ENCODE peak calls at places on chromosomes 11 and 22, in six cellular contexts. B, U, I, H, D and K are unnamed samples.

GRCh38 chr11:65334696-65335295 is 1.1 kb downstream of the DPF2 start:
- DNase-seq in B (no peak), U (no peak), I (no peak), H (no peak), D (no peak), K (no peak)

GRCh38 chr22:40212126-40212525 is 34.4 kb downstream of the TNRC6B start:
- DNase-seq in B (no peak), U (no peak), I (no peak), H (peak), D (no peak), K (no peak)

GRCh38 chr11:82004537-82005213 is 729.0 kb downstream of the FAM181B start:
- DNase-seq in B (no peak), U (no peak), I (no peak), H (no peak), D (no peak), K (no peak)

GRCh38 chr22:39946571-39947407 is 13.4 kb upstream of the TMA7B start:
- DNase-seq in B (no peak), U (no peak), I (no peak), H (no peak), D (no peak), K (no peak)

GRCh38 chr22:39725351-39726035 is 154.9 kb downstream of the CACNA1I start:
- DNase-seq in B (no peak), U (no peak), I (no peak), H (peak), D (no peak), K (no peak)

GRCh38 chr11:95232666-95233065 is 1.7 kb upstream of the SESN3 start:
- DNase-seq in B (no peak), U (no peak), I (peak), H (no peak), D (no peak), K (no peak)

GRCh38 chr11:72844356-72844755 is 30.1 kb downstream of the ATG16L2 start:
- DNase-seq in B (no peak), U (no peak), I (no peak), H (peak), D (no peak), K (no peak)

GRCh38 chr22:19873138-19873959 is 18.7 kb upstream of the GNB1L start:
- DNase-seq in B (no peak), U (no peak), I (no peak), H (no peak), D (peak), K (no peak)

GRCh38 chr11:78952188-78952587 is 377.5 kb upstream of the NARS2 start:
- DNase-seq in B (no peak), U (no peak), I (no peak), H (no peak), D (no peak), K (no peak)

GRCh38 chr11:126963603-126964353 is 36.8 kb downstream of the KIRREL3 start:
- DNase-seq in B (no peak), U (no peak), I (no peak), H (no peak), D (no peak), K (no peak)

GRCh38 chr11:14643697-14644395 is at the start of gene PDE3B:
- DNase-seq in B (peak), U (peak), I (peak), H (peak), D (peak), K (no peak)

GRCh38 chr11:96278039-96278897 is 64.7 kb downstream of the MAML2 start:
- DNase-seq in B (no peak), U (no peak), I (no peak), H (no peak), D (no peak), K (no peak)

GRCh38 chr11:66335531-66336233 is 552 bp downstream of the RIN1 start:
- DNase-seq in B (no peak), U (no peak), I (peak), H (peak), D (no peak), K (no peak)

GRCh38 chr22:31625661-31626426 is 36.2 kb downstream of the PISD start:
- DNase-seq in B (peak), U (no peak), I (peak), H (peak), D (peak), K (no peak)

GRCh38 chr22:28116261-28116673 is 197.2 kb upstream of the PITPNB start:
- DNase-seq in B (no peak), U (no peak), I (peak), H (peak), D (peak), K (peak)

GRCh38 chr22:17486313-17486712 is 77.0 kb upstream of the SLC25A18 start:
- DNase-seq in B (no peak), U (no peak), I (peak), H (no peak), D (no peak), K (no peak)

GRCh38 chr22:30445438-30445936 is 19.9 kb downstream of the MTFP1 start:
- DNase-seq in B (no peak), U (no peak), I (no peak), H (no peak), D (no peak), K (no peak)

GRCh38 chr11:33920838-33921613 is 29.1 kb upstream of the LMO2 start:
- DNase-seq in B (no peak), U (no peak), I (no peak), H (no peak), D (no peak), K (no peak)

GRCh38 chr11:57379732-57380131 is 1.2 kb downstream of the PRG3 start:
- DNase-seq in B (no peak), U (no peak), I (peak), H (peak), D (no peak), K (no peak)

GRCh38 chr11:8477680-8478079 is 116.3 kb downstream of the STK33 start:
- DNase-seq in B (no peak), U (no peak), I (no peak), H (no peak), D (no peak), K (no peak)

GRCh38 chr11:134411887-134412507 is at the start of gene B3GAT1:
- DNase-seq in B (no peak), U (no peak), I (peak), H (peak), D (no peak), K (no peak)

GRCh38 chr11:119496453-119496852 is 73.5 kb upstream of the THY1 start:
- DNase-seq in B (no peak), U (no peak), I (no peak), H (no peak), D (no peak), K (no peak)

GRCh38 chr22:25187469-25187868 is 12.2 kb upstream of the CRYBB3 start:
- DNase-seq in B (no peak), U (no peak), I (no peak), H (no peak), D (no peak), K (no peak)

GRCh38 chr11:82718307-82718706 is 15.4 kb downstream of the FAM181B start:
- DNase-seq in B (peak), U (no peak), I (peak), H (peak), D (no peak), K (no peak)

GRCh38 chr22:32854351-32854804 is 52.9 kb downstream of the TIMP3 start:
- DNase-seq in B (no peak), U (no peak), I (no peak), H (no peak), D (no peak), K (no peak)

GRCh38 chr11:20114588-20114987 is 45.7 kb downstream of the DBX1 start:
- DNase-seq in B (no peak), U (no peak), I (no peak), H (no peak), D (no peak), K (no peak)

GRCh38 chr11:107549253-107549953 is 16.1 kb downstream of the ALKBH8 start:
- DNase-seq in B (no peak), U (peak), I (peak), H (peak), D (no peak), K (no peak)

GRCh38 chr11:46930089-46930488 is 6.5 kb upstream of the CSTPP1 start:
- DNase-seq in B (no peak), U (no peak), I (no peak), H (no peak), D (no peak), K (no peak)

GRCh38 chr22:21726650-21727049 is 8.9 kb downstream of the YPEL1 start:
- DNase-seq in B (no peak), U (peak), I (peak), H (peak), D (no peak), K (no peak)

GRCh38 chr11:134223836-134224709 is at the start of the genes NCAPD3 and VPS26B:
- DNase-seq in B (peak), U (peak), I (peak), H (peak), D (peak), K (peak)

GRCh38 chr22:33748714-33749113 is 171.6 kb downstream of the LARGE1 start:
- DNase-seq in B (no peak), U (no peak), I (no peak), H (no peak), D (no peak), K (no peak)

GRCh38 chr11:126115253-126115540 is 52.5 kb upstream of the CDON start:
- DNase-seq in B (no peak), U (no peak), I (no peak), H (no peak), D (no peak), K (no peak)

GRCh38 chr11:96123301-96123700 is 199.4 kb upstream of the MTMR2 start:
- DNase-seq in B (no peak), U (peak), I (no peak), H (no peak), D (no peak), K (no peak)

GRCh38 chr11:62689421-62690183 is at the start of gene LRRN4CL:
- DNase-seq in B (peak), U (no peak), I (no peak), H (peak), D (peak), K (peak)

GRCh38 chr22:30332994-30333706 is 6.4 kb upstream of the TBC1D10A start:
- DNase-seq in B (no peak), U (no peak), I (no peak), H (no peak), D (no peak), K (no peak)

GRCh38 chr11:65915101-65915820 is 3.6 kb downstream of the C11orf68 start:
- DNase-seq in B (no peak), U (no peak), I (no peak), H (no peak), D (no peak), K (no peak)

GRCh38 chr11:1238767-1239595 is 16.1 kb downstream of the MUC5B start:
- DNase-seq in B (no peak), U (no peak), I (peak), H (peak), D (no peak), K (no peak)

GRCh38 chr11:62552931-62553838 is 6.6 kb upstream of the AHNAK start:
- DNase-seq in B (peak), U (peak), I (peak), H (peak), D (peak), K (peak)

GRCh38 chr11:123185326-123185725 is 9.7 kb downstream of the CLMP start:
- DNase-seq in B (no peak), U (no peak), I (peak), H (peak), D (no peak), K (no peak)

GRCh38 chr11:123187221-123187620 is 7.8 kb downstream of the CLMP start:
- DNase-seq in B (no peak), U (no peak), I (no peak), H (no peak), D (no peak), K (no peak)

GRCh38 chr11:123188508-123189165 is 6.4 kb downstream of the CLMP start:
- DNase-seq in B (no peak), U (no peak), I (no peak), H (no peak), D (no peak), K (no peak)

GRCh38 chr11:123186291-123186690 is 8.8 kb downstream of the CLMP start:
- DNase-seq in B (no peak), U (no peak), I (no peak), H (no peak), D (no peak), K (no peak)

DNA sequence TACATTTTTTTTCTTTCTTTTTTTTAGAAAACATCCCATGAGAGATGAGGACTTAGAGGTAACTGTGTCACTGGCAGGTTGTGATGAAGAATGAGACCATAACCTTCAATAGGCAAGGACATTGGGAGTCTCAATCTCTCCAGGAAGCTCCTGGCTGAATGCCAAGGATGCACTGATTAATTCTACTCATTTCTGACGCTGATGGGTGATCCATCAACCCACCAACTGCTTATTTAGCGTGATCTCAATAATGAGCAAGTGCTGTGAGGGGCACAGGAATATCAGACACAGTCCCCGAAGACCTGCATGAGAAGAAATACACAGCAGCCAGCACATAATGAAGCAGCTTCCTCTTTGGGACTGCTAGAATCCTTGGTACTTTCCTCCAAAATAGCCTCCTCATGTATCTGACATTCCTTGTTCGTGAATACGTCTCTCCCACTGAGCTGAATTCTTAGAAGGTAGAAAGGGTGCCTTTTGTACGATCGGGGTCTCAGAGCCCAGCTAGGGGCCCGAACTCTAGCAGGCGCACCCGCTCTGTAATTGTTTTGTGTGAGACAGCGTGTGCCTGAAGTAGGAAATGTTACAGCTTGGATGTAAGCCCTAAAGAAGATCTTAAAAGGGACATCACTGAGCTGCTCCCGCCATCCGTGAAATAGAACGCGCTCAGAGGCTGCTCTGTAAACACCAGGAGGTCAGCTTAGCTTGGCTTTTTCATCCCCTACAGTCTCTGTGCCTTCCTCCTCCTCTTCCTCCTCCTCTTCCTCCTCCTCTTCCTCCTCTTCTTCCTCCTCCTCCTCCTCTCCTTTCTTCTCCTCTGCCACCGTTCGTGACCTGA is 7.2 kb downstream of the CLMP start:
- DNase-seq in B (no peak), U (no peak), I (no peak), H (no peak), D (no peak), K (no peak)
- H3K4me3 ChIP-seq in B (no peak), U (no peak), I (no peak), H (no peak), D (peak), K (peak)

DNA sequence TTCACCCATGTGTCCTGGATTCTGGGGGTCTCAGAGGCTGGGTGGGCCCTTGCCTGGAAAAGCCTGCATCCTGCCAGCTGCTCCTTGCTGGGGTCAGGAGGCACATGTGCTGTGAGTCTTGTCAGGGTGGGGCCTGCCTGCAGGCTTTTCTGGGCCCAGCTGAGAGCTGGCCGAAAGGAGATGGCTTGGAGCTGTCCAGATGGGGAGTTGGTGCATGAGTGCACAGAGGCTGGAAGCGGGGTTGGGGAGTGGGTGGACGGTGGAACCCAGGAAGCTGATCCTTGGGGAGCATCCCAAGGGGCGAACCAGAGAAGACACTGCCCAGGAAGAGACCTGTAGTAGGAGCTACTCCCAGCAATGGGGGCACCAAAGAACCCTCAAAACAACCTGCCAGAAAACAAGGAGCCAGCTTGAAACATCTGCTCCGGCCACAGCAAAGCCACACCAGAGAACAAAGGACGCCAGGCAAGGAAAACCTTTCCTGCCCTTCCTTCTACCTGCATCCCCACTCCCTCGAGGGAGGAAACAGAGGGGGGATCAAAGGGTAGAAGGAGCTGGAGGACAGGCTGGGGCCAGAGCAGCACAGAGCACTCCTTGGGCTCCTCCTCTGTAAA is 8.2 kb upstream of the KCTD17 start:
- DNase-seq in B (no peak), U (no peak), I (no peak), H (no peak), D (no peak), K (no peak)
- H3K27ac ChIP-seq in B (no peak), U (no peak), I (no peak), H (no peak), D (no peak), K (no peak)

GRCh38 chr22:44549701-44550100 is 51.7 kb upstream of the RTL6 start:
- DNase-seq in B (no peak), U (no peak), I (no peak), H (no peak), D (no peak), K (no peak)

GRCh38 chr22:44549021-44549420 is 51.0 kb upstream of the RTL6 start:
- DNase-seq in B (no peak), U (no peak), I (no peak), H (no peak), D (no peak), K (no peak)

GRCh38 chr22:44554411-44554810 is 56.4 kb upstream of the RTL6 start:
- DNase-seq in B (no peak), U (no peak), I (no peak), H (no peak), D (no peak), K (no peak)

GRCh38 chr22:44547371-44547770 is 49.3 kb upstream of the RTL6 start:
- DNase-seq in B (no peak), U (no peak), I (no peak), H (no peak), D (no peak), K (no peak)

DNA sequence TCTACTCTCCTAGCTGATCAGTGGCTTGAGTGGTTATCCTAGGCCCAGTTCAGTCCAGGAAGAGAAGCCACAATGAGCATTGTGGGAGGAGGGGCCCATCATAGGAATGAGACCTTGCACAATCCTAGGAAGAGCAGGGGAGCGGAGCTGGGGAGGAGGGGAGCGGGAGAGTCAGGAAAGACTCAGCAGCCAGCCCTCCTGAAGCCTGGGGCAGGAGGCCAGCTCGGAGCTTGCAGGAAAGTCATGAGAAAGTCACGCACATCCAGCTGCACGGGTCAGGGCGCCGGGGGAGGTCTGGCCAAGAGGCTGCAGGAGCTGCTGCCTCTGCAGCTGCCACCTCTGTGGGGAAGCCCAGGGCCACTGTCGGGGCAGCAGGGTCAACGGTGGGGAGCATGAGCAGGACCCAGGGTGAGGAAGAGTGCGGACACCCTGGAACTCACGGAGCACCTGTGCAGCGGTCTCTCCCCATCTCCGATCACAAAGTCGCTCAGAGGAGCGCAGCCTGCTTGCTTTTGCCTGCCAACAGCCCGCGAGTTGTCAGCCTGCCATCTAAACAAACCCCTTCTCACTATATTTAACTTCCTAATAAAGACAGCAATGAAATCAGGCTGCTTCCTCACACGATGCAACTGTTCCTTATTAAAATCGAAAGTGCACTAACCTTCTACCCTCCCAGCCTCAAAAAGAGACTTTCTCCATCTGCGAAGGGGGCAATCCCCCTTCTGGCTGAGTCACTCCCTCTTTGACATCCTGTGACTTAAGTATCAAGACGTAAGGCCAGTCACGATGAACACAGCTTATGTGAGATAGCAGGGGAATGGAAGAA is 52.8 kb upstream of the RTL6 start:
- DNase-seq in B (no peak), U (peak), I (no peak), H (no peak), D (peak), K (no peak)
- H3K4me3 ChIP-seq in B (no peak), U (no peak), I (no peak), H (no peak), D (peak), K (peak)

GRCh38 chr11:110909331-110909730 is 197.1 kb upstream of the ARHGAP20 start:
- DNase-seq in B (no peak), U (no peak), I (no peak), H (no peak), D (no peak), K (peak)
- H3K27ac ChIP-seq in B (no peak), U (no peak), I (no peak), H (no peak), D (no peak), K (peak)

GRCh38 chr11:128507936-128508335 is 79.4 kb downstream of the ETS1 start:
- DNase-seq in B (no peak), U (no peak), I (no peak), H (no peak), D (no peak), K (no peak)
- H3K4me3 ChIP-seq in B (no peak), U (peak), I (no peak), H (no peak), D (no peak), K (peak)

GRCh38 chr22:23153994-23154393 is 8.7 kb downstream of the RAB36 start:
- DNase-seq in B (no peak), U (no peak), I (peak), H (no peak), D (no peak), K (no peak)

GRCh38 chr22:23150762-23151161 is 5.5 kb downstream of the RAB36 start:
- DNase-seq in B (no peak), U (no peak), I (no peak), H (no peak), D (no peak), K (no peak)

GRCh38 chr22:23151827-23152226 is 6.5 kb downstream of the RAB36 start:
- DNase-seq in B (no peak), U (no peak), I (no peak), H (no peak), D (no peak), K (no peak)

GRCh38 chr22:23154461-23154860 is 9.2 kb downstream of the RAB36 start:
- DNase-seq in B (no peak), U (no peak), I (no peak), H (no peak), D (no peak), K (no peak)

GRCh38 chr22:23152238-23153114 is 7.2 kb downstream of the RAB36 start:
- DNase-seq in B (no peak), U (no peak), I (no peak), H (no peak), D (no peak), K (no peak)
- H3K27ac ChIP-seq in B (no peak), U (no peak), I (no peak), H (no peak), D (no peak), K (no peak)